ENCODE peak calls at places on chromosomes 11 and 22, in four cellular contexts. One of them, this sample, is unnamed.

GRCh38 chr11:112882494-112883381 is 78.5 kb upstream of the NCAM1 start:
- DNase-seq in cardiac muscle cell: peak
- DNase-seq in tibial nerve: no peak
- DNase-seq in A549: no peak
- DNase-seq in this sample: no peak

GRCh38 chr11:121741954-121742361 is 289.2 kb upstream of the SORL1-AS1 start:
- DNase-seq in A549: no peak
- DNase-seq in tibial nerve: peak
- DNase-seq in cardiac muscle cell: peak
- DNase-seq in this sample: peak

GRCh38 chr11:132312161-132312560 is 941.7 kb downstream of the NTM start:
- DNase-seq in cardiac muscle cell: peak
- DNase-seq in A549: no peak
- DNase-seq in tibial nerve: no peak
- DNase-seq in this sample: peak

GRCh38 chr11:1879342-1879940 is 12.3 kb downstream of the PRR33 start:
- DNase-seq in tibial nerve: no peak
- DNase-seq in A549: no peak
- DNase-seq in cardiac muscle cell: no peak
- DNase-seq in this sample: no peak

GRCh38 chr11:128361451-128362020 is 225.8 kb downstream of the ETS1 start:
- DNase-seq in tibial nerve: no peak
- DNase-seq in A549: no peak
- DNase-seq in cardiac muscle cell: peak
- DNase-seq in this sample: peak

GRCh38 chr22:38271927-38272372 is 860 bp downstream of the TMEM184B start:
- DNase-seq in cardiac muscle cell: no peak
- DNase-seq in tibial nerve: no peak
- DNase-seq in A549: no peak
- DNase-seq in this sample: peak

GRCh38 chr22:42621505-42622002 is 6.9 kb upstream of the POLDIP3 start:
- DNase-seq in tibial nerve: peak
- DNase-seq in cardiac muscle cell: peak
- DNase-seq in A549: peak
- DNase-seq in this sample: peak

GRCh38 chr11:69640260-69640994 is 529 bp upstream of the CCND1 start:
- DNase-seq in tibial nerve: no peak
- DNase-seq in cardiac muscle cell: peak
- DNase-seq in A549: no peak
- DNase-seq in this sample: no peak

GRCh38 chr11:93542753-93543246 is 391 bp downstream of the SMCO4 start:
- DNase-seq in A549: no peak
- DNase-seq in cardiac muscle cell: peak
- DNase-seq in tibial nerve: no peak
- DNase-seq in this sample: no peak

GRCh38 chr22:48389916-48390315 is 1437.8 kb downstream of the BRD1 start:
- DNase-seq in A549: no peak
- DNase-seq in cardiac muscle cell: no peak
- DNase-seq in tibial nerve: no peak
- DNase-seq in this sample: no peak

GRCh38 chr22:36196254-36197064 is 5.2 kb downstream of the APOL4 start:
- DNase-seq in cardiac muscle cell: no peak
- DNase-seq in A549: no peak
- DNase-seq in tibial nerve: no peak
- DNase-seq in this sample: no peak

GRCh38 chr22:43001271-43002197 is 13.4 kb downstream of the PACSIN2 start:
- DNase-seq in A549: no peak
- DNase-seq in cardiac muscle cell: peak
- DNase-seq in tibial nerve: no peak
- DNase-seq in this sample: peak

GRCh38 chr11:116225236-116225635 is 547.6 kb downstream of the BUD13 start:
- DNase-seq in cardiac muscle cell: no peak
- DNase-seq in A549: no peak
- DNase-seq in tibial nerve: no peak
- DNase-seq in this sample: no peak

GRCh38 chr11:116646191-116646590 is 126.6 kb downstream of the BUD13 start:
- DNase-seq in A549: no peak
- DNase-seq in cardiac muscle cell: no peak
- DNase-seq in tibial nerve: no peak
- DNase-seq in this sample: no peak

GRCh38 chr22:42356547-42356946 is 75.7 kb downstream of the NFAM1 start:
- DNase-seq in cardiac muscle cell: no peak
- DNase-seq in tibial nerve: no peak
- DNase-seq in A549: no peak
- DNase-seq in this sample: no peak

GRCh38 chr11:76313913-76314740 is 66.8 kb downstream of the THAP12 start:
- DNase-seq in A549: no peak
- DNase-seq in cardiac muscle cell: peak
- DNase-seq in tibial nerve: no peak
- DNase-seq in this sample: no peak

GRCh38 chr22:50576070-50576469 is 2.2 kb downstream of the CPT1B start:
- DNase-seq in cardiac muscle cell: peak
- DNase-seq in tibial nerve: no peak
- DNase-seq in A549: peak
- DNase-seq in this sample: peak

GRCh38 chr22:27783436-27784098 is 18.0 kb downstream of the MN1 start:
- DNase-seq in A549: no peak
- DNase-seq in cardiac muscle cell: no peak
- DNase-seq in tibial nerve: no peak
- DNase-seq in this sample: no peak

GRCh38 chr11:78744949-78745348 is 170.3 kb upstream of the NARS2 start:
- DNase-seq in tibial nerve: no peak
- DNase-seq in cardiac muscle cell: no peak
- DNase-seq in A549: no peak
- DNase-seq in this sample: no peak

GRCh38 chr22:28229566-28230483 is 310.8 kb upstream of the PITPNB start:
- DNase-seq in A549: no peak
- DNase-seq in tibial nerve: no peak
- DNase-seq in cardiac muscle cell: peak
- DNase-seq in this sample: peak

GRCh38 chr22:25716637-25717036 is 25.4 kb upstream of the MYO18B start:
- DNase-seq in tibial nerve: no peak
- DNase-seq in A549: no peak
- DNase-seq in cardiac muscle cell: no peak
- DNase-seq in this sample: no peak

GRCh38 chr22:43928418-43929307 is 5.1 kb downstream of the PNPLA3 start:
- DNase-seq in A549: no peak
- DNase-seq in tibial nerve: no peak
- DNase-seq in cardiac muscle cell: no peak
- DNase-seq in this sample: no peak

GRCh38 chr11:110951609-110952008 is 239.4 kb upstream of the ARHGAP20 start:
- DNase-seq in cardiac muscle cell: no peak
- DNase-seq in tibial nerve: no peak
- DNase-seq in A549: no peak
- DNase-seq in this sample: no peak

GRCh38 chr22:24161909-24162308 is 19.4 kb upstream of the SUSD2 start:
- DNase-seq in A549: no peak
- DNase-seq in tibial nerve: no peak
- DNase-seq in cardiac muscle cell: no peak
- DNase-seq in this sample: no peak

GRCh38 chr11:65778901-65779668 is 1.7 kb downstream of the AP5B1 start:
- DNase-seq in A549: no peak
- DNase-seq in cardiac muscle cell: no peak
- DNase-seq in tibial nerve: no peak
- DNase-seq in this sample: no peak

GRCh38 chr11:134510641-134511040 is 98.6 kb upstream of the B3GAT1 start:
- DNase-seq in A549: no peak
- DNase-seq in cardiac muscle cell: no peak
- DNase-seq in tibial nerve: no peak
- DNase-seq in this sample: no peak

GRCh38 chr11:28808771-28809170 is 700.6 kb downstream of the METTL15 start:
- DNase-seq in A549: no peak
- DNase-seq in cardiac muscle cell: no peak
- DNase-seq in tibial nerve: no peak
- DNase-seq in this sample: no peak

GRCh38 chr22:27512283-27512761 is 289.2 kb downstream of the MN1 start:
- DNase-seq in tibial nerve: peak
- DNase-seq in cardiac muscle cell: peak
- DNase-seq in A549: no peak
- DNase-seq in this sample: peak

GRCh38 chr22:50714150-50714549 is 23.9 kb upstream of the ACR start:
- DNase-seq in A549: no peak
- DNase-seq in tibial nerve: no peak
- DNase-seq in cardiac muscle cell: no peak
- DNase-seq in this sample: no peak

GRCh38 chr11:132962026-132962425 is 570.3 kb downstream of the OPCML start:
- DNase-seq in A549: no peak
- DNase-seq in cardiac muscle cell: peak
- DNase-seq in tibial nerve: no peak
- DNase-seq in this sample: peak

GRCh38 chr22:39997939-39998726 is 3.4 kb downstream of the FAM83F start:
- DNase-seq in cardiac muscle cell: peak
- DNase-seq in A549: peak
- DNase-seq in tibial nerve: no peak
- DNase-seq in this sample: peak

GRCh38 chr11:130023204-130023603 is 20.6 kb upstream of the PRDM10 start:
- DNase-seq in cardiac muscle cell: peak
- DNase-seq in A549: no peak
- DNase-seq in tibial nerve: no peak
- DNase-seq in this sample: peak

GRCh38 chr11:46555269-46556054 is 38.4 kb downstream of the AMBRA1 start:
- DNase-seq in A549: no peak
- DNase-seq in tibial nerve: no peak
- DNase-seq in cardiac muscle cell: peak
- DNase-seq in this sample: peak

GRCh38 chr22:47779474-47779873 is 1017.0 kb downstream of the TBC1D22A start:
- DNase-seq in A549: no peak
- DNase-seq in cardiac muscle cell: no peak
- DNase-seq in tibial nerve: no peak
- DNase-seq in this sample: no peak

GRCh38 chr11:134200688-134201087 is 23.1 kb downstream of the NCAPD3 start:
- DNase-seq in cardiac muscle cell: no peak
- DNase-seq in tibial nerve: no peak
- DNase-seq in A549: no peak
- DNase-seq in this sample: peak

GRCh38 chr11:85768473-85769146 is 42.3 kb downstream of the SYTL2 start:
- DNase-seq in tibial nerve: no peak
- DNase-seq in A549: no peak
- DNase-seq in cardiac muscle cell: no peak
- DNase-seq in this sample: no peak

DNA sequence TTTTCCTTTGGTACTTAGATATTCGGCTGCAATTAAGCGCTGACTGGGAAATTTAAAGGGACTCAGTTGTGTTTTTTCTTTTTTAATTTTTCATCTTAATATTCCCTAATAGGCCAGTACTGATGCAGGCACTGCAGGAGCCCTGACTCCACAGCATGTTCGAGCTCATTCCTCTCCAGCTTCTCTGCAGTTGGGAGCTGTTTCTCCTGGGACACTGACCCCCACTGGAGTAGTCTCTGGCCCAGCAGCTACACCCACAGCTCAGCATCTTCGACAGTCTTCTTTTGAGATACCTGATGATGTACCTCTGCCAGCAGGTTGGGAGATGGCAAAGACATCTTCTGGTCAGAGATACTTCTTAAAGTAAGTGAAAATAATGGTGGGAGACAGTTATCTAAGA is 3.8 kb downstream of the YAP1 start:
- DNase-seq in tibial nerve: no peak
- DNase-seq in cardiac muscle cell: no peak
- DNase-seq in A549: no peak
- DNase-seq in this sample: no peak
- H3K4me3 ChIP-seq in tibial nerve: no peak
- H3K4me3 ChIP-seq in cardiac muscle cell: peak
- H3K4me3 ChIP-seq in A549: peak
- H3K4me3 ChIP-seq in this sample: no peak

GRCh38 chr11:3857628-3858027 is 2.2 kb downstream of the STIM1 start:
- DNase-seq in tibial nerve: no peak
- DNase-seq in cardiac muscle cell: no peak
- DNase-seq in A549: no peak
- DNase-seq in this sample: no peak
- H3K4me3 ChIP-seq in tibial nerve: peak
- H3K4me3 ChIP-seq in cardiac muscle cell: no peak
- H3K4me3 ChIP-seq in A549: no peak
- H3K4me3 ChIP-seq in this sample: no peak

DNA sequence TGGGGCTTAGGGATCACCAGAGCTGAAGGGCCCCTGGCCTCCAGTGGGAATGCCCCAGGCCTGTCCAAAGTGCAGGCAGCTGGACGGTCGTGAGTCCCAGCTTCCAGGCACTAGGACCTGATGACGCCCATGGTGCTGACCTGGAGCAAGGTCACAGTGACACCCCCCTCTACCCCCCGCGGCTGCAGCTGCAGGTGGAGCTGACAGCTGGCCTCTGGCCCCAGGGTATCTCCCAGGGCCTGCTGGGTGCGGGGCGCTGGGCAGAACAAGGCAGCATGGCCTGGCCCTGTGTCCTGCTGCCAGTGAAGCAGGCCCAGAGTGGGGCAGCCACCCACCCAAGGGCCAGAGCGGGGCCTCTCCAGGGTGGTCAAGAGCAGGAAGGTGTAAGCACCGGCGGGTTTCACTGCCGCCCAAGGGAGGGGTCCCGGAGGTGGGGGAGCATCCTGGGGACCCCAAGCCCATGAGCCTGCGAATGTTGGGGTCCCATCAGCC is 553 bp upstream of the TCIRG1 start:
- DNase-seq in cardiac muscle cell: no peak
- DNase-seq in tibial nerve: no peak
- DNase-seq in A549: no peak
- DNase-seq in this sample: no peak
- H3K4me3 ChIP-seq in cardiac muscle cell: peak
- H3K4me3 ChIP-seq in tibial nerve: peak
- H3K4me3 ChIP-seq in A549: peak
- H3K4me3 ChIP-seq in this sample: peak

GRCh38 chr11:66905631-66906030 is 48.8 kb downstream of the LRFN4 start:
- DNase-seq in cardiac muscle cell: no peak
- DNase-seq in A549: no peak
- DNase-seq in tibial nerve: no peak
- DNase-seq in this sample: no peak

GRCh38 chr11:66904055-66904454 is 47.2 kb downstream of the LRFN4 start:
- DNase-seq in tibial nerve: no peak
- DNase-seq in cardiac muscle cell: no peak
- DNase-seq in A549: peak
- DNase-seq in this sample: no peak

GRCh38 chr11:66906077-66906929 is 49.4 kb downstream of the LRFN4 start:
- DNase-seq in tibial nerve: peak
- DNase-seq in cardiac muscle cell: peak
- DNase-seq in A549: no peak
- DNase-seq in this sample: peak

GRCh38 chr11:66904561-66904960 is 47.7 kb downstream of the LRFN4 start:
- DNase-seq in cardiac muscle cell: no peak
- DNase-seq in tibial nerve: no peak
- DNase-seq in A549: no peak
- DNase-seq in this sample: no peak

GRCh38 chr11:66904981-66905521 is 48.2 kb downstream of the LRFN4 start:
- DNase-seq in cardiac muscle cell: no peak
- DNase-seq in A549: no peak
- DNase-seq in tibial nerve: no peak
- DNase-seq in this sample: no peak
- H3K4me3 ChIP-seq in cardiac muscle cell: no peak
- H3K4me3 ChIP-seq in A549: no peak
- H3K4me3 ChIP-seq in tibial nerve: no peak
- H3K4me3 ChIP-seq in this sample: no peak

This sample was measured in cardiac fibroblast.